ENCODE peak calls at places on chromosomes 4 and X, in seven cellular contexts. Y is cardiac muscle cell; L is mammary epithelial cell; W is adrenal gland; Z is left lung; R is tibial artery; I is CD8-positive, alpha-beta T cell. A is an unnamed sample. For H3K4me1, the result is how much of the 10 kb centered on the place peaks cover.

GRCh38 chrX:124085063-124085462 is 123.6 kb downstream of the STAG2 start:
- DNase-seq in Y (no peak), L (no peak), W (no peak), Z (no peak), R (no peak), I (no peak), A (no peak)

GRCh38 chrX:130680164-130681035 is 222.6 kb downstream of the ENOX2 start:
- DNase-seq in Y (peak), L (no peak), W (peak), Z (no peak), R (no peak), I (no peak), A (no peak)

GRCh38 chr4:73780243-73780642 is 39.9 kb downstream of the CXCL8 start:
- DNase-seq in Y (no peak), L (no peak), W (no peak), Z (no peak), R (no peak), I (no peak), A (no peak)

GRCh38 chrX:101550362-101550761 is at the start of gene ARMCX1:
- DNase-seq in Y (peak), L (peak), W (peak), Z (peak), R (peak), I (peak), A (peak)

GRCh38 chr4:7313361-7313811 is 121.0 kb downstream of the SORCS2 start:
- DNase-seq in Y (peak), L (no peak), W (peak), Z (no peak), R (no peak), I (no peak), A (no peak)

GRCh38 chr4:128388352-128388630 is 100.7 kb upstream of the PGRMC2 start:
- DNase-seq in Y (no peak), L (peak), W (no peak), Z (no peak), R (no peak), I (no peak), A (no peak)

GRCh38 chr4:188171551-188171950 is 32.3 kb downstream of the TRIML1 start:
- DNase-seq in Y (no peak), L (peak), W (no peak), Z (no peak), R (no peak), I (no peak), A (no peak)

GRCh38 chr4:126957555-126958440 is 675.0 kb upstream of the INTU start:
- DNase-seq in Y (peak), L (peak), W (no peak), Z (no peak), R (no peak), I (no peak), A (no peak)

GRCh38 chr4:94714360-94714759 is 43.4 kb upstream of the BMPR1B start:
- DNase-seq in Y (no peak), L (no peak), W (no peak), Z (no peak), R (no peak), I (no peak), A (no peak)

GRCh38 chr4:121939690-121940089 is 12.2 kb downstream of the TRPC3 start:
- DNase-seq in Y (no peak), L (no peak), W (no peak), Z (no peak), R (no peak), I (no peak), A (no peak)

GRCh38 chrX:18278448-18278847 is 57.8 kb upstream of the BEND2 start:
- DNase-seq in Y (no peak), L (no peak), W (no peak), Z (no peak), R (no peak), I (no peak), A (no peak)

GRCh38 chrX:55907968-55908607 is 190.5 kb downstream of the RRAGB start:
- DNase-seq in Y (peak), L (peak), W (peak), Z (peak), R (peak), I (peak), A (peak)

GRCh38 chr4:55435136-55435535 is 39.4 kb downstream of the TMEM165 start:
- DNase-seq in Y (peak), L (no peak), W (no peak), Z (no peak), R (no peak), I (no peak), A (no peak)

GRCh38 chr4:180057891-180058643 is 2185.1 kb upstream of the TENM3 start:
- DNase-seq in Y (peak), L (peak), W (peak), Z (no peak), R (no peak), I (no peak), A (no peak)

GRCh38 chr4:8871417-8872401 is at the start of gene HMX1:
- DNase-seq in Y (no peak), L (no peak), W (no peak), Z (no peak), R (no peak), I (no peak), A (no peak)

GRCh38 chrX:53681661-53682060 is 4.9 kb downstream of the HUWE1 start:
- DNase-seq in Y (peak), L (peak), W (no peak), Z (no peak), R (no peak), I (no peak), A (no peak)

GRCh38 chr4:82473621-82474164 is 43.3 kb downstream of the ENOPH1 start:
- DNase-seq in Y (no peak), L (no peak), W (no peak), Z (no peak), R (no peak), I (no peak), A (no peak)

GRCh38 chrX:72532371-72532770 is 40.3 kb downstream of the HDAC8 start:
- DNase-seq in Y (peak), L (no peak), W (no peak), Z (no peak), R (no peak), I (no peak), A (no peak)

GRCh38 chr4:110184124-110184790 is 14.2 kb downstream of the ELOVL6 start:
- DNase-seq in Y (peak), L (peak), W (no peak), Z (no peak), R (no peak), I (no peak), A (no peak)

GRCh38 chr4:47526281-47526680 is 41.2 kb downstream of the ATP10D start:
- DNase-seq in Y (peak), L (no peak), W (no peak), Z (no peak), R (no peak), I (no peak), A (no peak)

GRCh38 chr4:10893417-10893816 is 208.8 kb upstream of the CLNK start:
- DNase-seq in Y (peak), L (peak), W (no peak), Z (no peak), R (no peak), I (no peak), A (no peak)

GRCh38 chrX:107537815-107538214 is 88.4 kb downstream of the FRMPD3 start:
- DNase-seq in Y (peak), L (peak), W (peak), Z (no peak), R (no peak), I (no peak), A (no peak)

GRCh38 chr4:137960371-137961050 is 281.6 kb downstream of the SLC7A11 start:
- DNase-seq in Y (peak), L (peak), W (no peak), Z (no peak), R (no peak), I (no peak), A (no peak)

GRCh38 chrX:47645530-47645929 is 4.8 kb downstream of the ELK1 start:
- DNase-seq in Y (peak), L (peak), W (peak), Z (no peak), R (no peak), I (no peak), A (no peak)

GRCh38 chrX:49934148-49934547 is 11.8 kb downstream of the CLCN5 start:
- DNase-seq in Y (peak), L (no peak), W (no peak), Z (no peak), R (no peak), I (no peak), A (no peak)

GRCh38 chr4:15436515-15436914 is 8.7 kb downstream of the C1QTNF7 start:
- DNase-seq in Y (peak), L (no peak), W (peak), Z (no peak), R (no peak), I (no peak), A (no peak)

GRCh38 chr4:120843840-120844527 is 78.5 kb downstream of the PRDM5 start:
- DNase-seq in Y (no peak), L (no peak), W (peak), Z (peak), R (no peak), I (no peak), A (no peak)

GRCh38 chrX:9845574-9845948 is 59.3 kb downstream of the SHROOM2 start:
- DNase-seq in Y (peak), L (no peak), W (no peak), Z (no peak), R (no peak), I (no peak), A (no peak)

GRCh38 chr4:5474756-5475155 is 233.6 kb downstream of the EVC2 start:
- DNase-seq in Y (peak), L (no peak), W (peak), Z (no peak), R (no peak), I (no peak), A (peak)

GRCh38 chr4:86099348-86099747 is 260.5 kb downstream of the MAPK10 start:
- DNase-seq in Y (no peak), L (no peak), W (no peak), Z (no peak), R (no peak), I (no peak), A (no peak)

GRCh38 chr4:151700566-151701316 is 60.1 kb downstream of the GATB start:
- DNase-seq in Y (no peak), L (no peak), W (no peak), Z (no peak), R (no peak), I (no peak), A (no peak)

GRCh38 chr4:157220026-157220881 is at the start of gene GRIA2:
- DNase-seq in Y (peak), L (peak), W (peak), Z (no peak), R (no peak), I (no peak), A (peak)

GRCh38 chr4:665751-666435 is 8.2 kb downstream of the ATP5ME start:
- DNase-seq in Y (no peak), L (no peak), W (no peak), Z (no peak), R (no peak), I (peak), A (no peak)

DNA sequence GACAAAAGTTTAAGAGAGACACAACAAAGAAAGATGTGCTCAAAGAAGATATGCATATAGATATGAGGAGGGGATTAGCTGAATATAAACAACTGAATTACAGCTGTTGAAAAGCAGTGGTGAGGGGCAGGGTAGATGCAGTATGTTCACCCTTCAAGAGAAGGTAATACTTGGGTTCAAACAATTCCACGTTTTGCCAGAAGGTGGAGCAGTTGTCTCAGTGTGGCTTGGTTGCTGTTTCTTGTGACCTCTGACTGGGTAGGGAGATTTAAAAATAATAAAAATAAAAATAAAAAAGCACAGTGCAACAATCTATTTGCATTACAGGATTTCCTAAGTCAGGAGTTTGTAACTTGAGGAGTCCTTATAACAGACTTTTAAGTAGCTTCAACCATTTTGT is 23.3 kb downstream of the PHOX2B start:
- DNase-seq in Y (no peak), L (no peak), W (no peak), Z (no peak), R (no peak), I (no peak), A (no peak)
- TF ChIP-seq CTCF in Y (no peak), L (no peak), W (no peak), Z (no peak), R (no peak), I (no peak), A (no peak)

DNA sequence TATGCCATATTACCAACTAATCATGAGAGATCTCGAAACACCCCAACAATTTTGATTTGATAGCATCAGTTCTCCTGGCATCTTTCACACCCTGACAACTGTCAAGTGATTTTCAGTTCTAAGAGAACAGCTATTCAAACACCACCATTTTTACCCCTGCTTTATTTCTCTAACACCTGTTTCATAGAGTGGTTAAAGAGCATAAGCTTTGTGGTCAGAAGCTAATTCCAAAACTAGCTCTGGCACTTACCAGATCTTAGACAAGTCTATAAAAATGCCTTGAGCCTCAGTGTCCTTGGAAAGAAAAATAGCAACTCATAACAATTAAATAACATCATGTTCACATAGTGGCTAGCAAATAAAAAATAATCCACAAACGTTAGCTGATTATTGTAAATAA is 17.9 kb downstream of the PPA2 start:
- DNase-seq in Y (no peak), L (no peak), W (no peak), Z (no peak), R (no peak), I (no peak), A (no peak)
- H3K4me1 ChIP-seq in Y (under half), L (under half), W (under half), Z (under half), R (under half), I (under half), A (under half)

GRCh38 chr4:164768516-164768915 is 14.6 kb downstream of the SMIM31 start:
- DNase-seq in Y (peak), L (no peak), W (no peak), Z (no peak), R (no peak), I (no peak), A (no peak)
- TF ChIP-seq CTCF in Y (peak), L (peak), W (no peak), Z (no peak), R (no peak), I (no peak), A (no peak)

GRCh38 chr4:67881226-67881625 is 2.6 kb downstream of the TMPRSS11D start:
- DNase-seq in Y (no peak), L (no peak), W (no peak), Z (no peak), R (no peak), I (no peak), A (no peak)

GRCh38 chr4:67883902-67884301 is at the start of gene TMPRSS11D:
- DNase-seq in Y (no peak), L (no peak), W (no peak), Z (no peak), R (no peak), I (no peak), A (no peak)

GRCh38 chr4:67885727-67886126 is 1.9 kb upstream of the TMPRSS11D start:
- DNase-seq in Y (peak), L (peak), W (no peak), Z (no peak), R (no peak), I (no peak), A (no peak)

GRCh38 chr4:67883463-67883862 is 339 bp downstream of the TMPRSS11D start:
- DNase-seq in Y (no peak), L (no peak), W (no peak), Z (no peak), R (no peak), I (no peak), A (no peak)

DNA sequence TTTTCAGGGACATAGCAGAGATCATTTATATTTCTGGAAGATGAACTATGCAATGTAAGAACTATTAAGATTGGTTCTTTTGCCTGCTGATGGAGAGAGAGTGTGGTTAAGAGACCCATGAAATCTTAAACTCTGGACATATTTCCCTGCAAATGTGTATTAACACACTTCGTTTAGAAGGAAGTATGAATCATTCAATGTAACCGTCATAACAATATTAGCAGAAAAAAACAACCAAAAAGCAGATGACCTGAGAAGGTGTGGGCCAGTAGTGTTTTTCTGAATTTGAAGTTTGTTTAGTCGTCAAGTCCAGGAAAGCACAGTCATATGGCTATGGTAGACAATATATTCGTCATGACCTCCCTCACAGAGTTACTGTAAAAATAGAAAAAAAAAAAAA is 2.5 kb upstream of the TMPRSS11D start:
- DNase-seq in Y (peak), L (peak), W (no peak), Z (no peak), R (no peak), I (no peak), A (no peak)
- H3K4me1 ChIP-seq in Y (under half), L (under half), W (under half), Z (under half), R (under half), I (under half), A (under half)

DNA sequence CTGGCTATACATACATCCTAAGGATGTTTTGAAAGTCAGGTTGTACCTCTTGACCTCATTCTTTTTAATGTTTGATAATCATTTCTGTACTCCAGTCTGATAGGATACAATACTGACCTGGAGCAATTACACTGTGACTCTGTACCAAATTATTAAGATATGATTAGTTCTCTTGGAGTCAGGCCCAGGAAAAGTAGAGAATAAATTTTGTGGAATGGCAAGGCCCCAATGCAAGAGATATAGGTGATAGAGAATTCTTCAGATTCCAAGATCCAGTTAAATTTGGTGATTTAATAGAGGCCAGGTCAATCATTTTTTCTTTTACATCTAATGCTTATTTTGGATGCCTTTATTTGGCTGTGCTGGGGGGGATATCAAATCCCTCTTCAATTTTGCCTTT is 36.7 kb upstream of the PLAC1 start:
- DNase-seq in Y (no peak), L (no peak), W (no peak), Z (no peak), R (no peak), I (no peak), A (no peak)
- TF ChIP-seq CTCF in Y (no peak), L (no peak), W (no peak), Z (no peak), R (no peak), I (no peak), A (no peak)